ENCODE peak calls at places on chromosome 15, in six cellular contexts. R, C, U, G, A and S are unnamed samples. For H3K27me3, the result is how much of the 10 kb centered on the place peaks cover.

GRCh38 chr15:87874896-87875661 is 381.5 kb downstream of the NTRK3 start:
- DNase-seq in A (no peak), U (no peak), R (no peak), C (no peak), G (no peak), S (no peak)

GRCh38 chr15:50224606-50225005 is 40.9 kb downstream of the HDC start:
- DNase-seq in C (no peak), G (no peak), U (no peak), R (no peak), A (no peak), S (no peak)

GRCh38 chr15:93314245-93314644 is 225.2 kb upstream of the RGMA start:
- DNase-seq in G (no peak), U (no peak), R (no peak), C (no peak), A (no peak), S (no peak)

GRCh38 chr15:98155356-98155755 is 194.9 kb downstream of the ARRDC4 start:
- DNase-seq in U (no peak), R (no peak), A (no peak), C (no peak), G (no peak), S (no peak)

GRCh38 chr15:57537951-57538506 is 53.7 kb upstream of the MYZAP start:
- DNase-seq in A (no peak), U (no peak), R (no peak), C (no peak), G (peak), S (no peak)

GRCh38 chr15:101545548-101546505 is 56.3 kb upstream of the PCSK6 start:
- DNase-seq in U (no peak), A (no peak), C (no peak), R (no peak), G (no peak), S (no peak)

GRCh38 chr15:91625506-91625905 is 228.0 kb upstream of the SLCO3A1 start:
- DNase-seq in A (peak), U (no peak), R (no peak), G (no peak), C (no peak), S (no peak)

GRCh38 chr15:100869151-100869999 is 10.3 kb upstream of the ALDH1A3 start:
- DNase-seq in C (no peak), R (no peak), G (no peak), U (peak), A (no peak), S (no peak)

GRCh38 chr15:77354064-77354463 is 65.8 kb downstream of the PEAK1 start:
- DNase-seq in R (no peak), C (no peak), A (no peak), G (no peak), U (no peak), S (no peak)

GRCh38 chr15:85142324-85142723 is 160.7 kb downstream of the PDE8A start:
- DNase-seq in A (peak), U (peak), C (no peak), R (no peak), G (peak), S (no peak)

GRCh38 chr15:78358114-78358513 is 18.0 kb downstream of the CRABP1 start:
- DNase-seq in R (peak), A (no peak), C (no peak), U (no peak), G (no peak), S (no peak)

GRCh38 chr15:64246364-64247189 is 83.8 kb upstream of the PPIB start:
- DNase-seq in G (peak), U (peak), A (peak), C (no peak), R (no peak), S (peak)

GRCh38 chr15:73959012-73959581 is 32.8 kb downstream of the LOXL1 start:
- DNase-seq in R (no peak), U (no peak), A (no peak), C (no peak), G (no peak), S (no peak)

GRCh38 chr15:52284164-52284563 is 11.4 kb downstream of the MYO5C start:
- DNase-seq in U (no peak), G (no peak), A (no peak), R (no peak), C (no peak), S (no peak)

GRCh38 chr15:63063164-63063756 is 20.7 kb downstream of the TPM1 start:
- DNase-seq in C (no peak), A (no peak), R (no peak), U (no peak), G (peak), S (no peak)

GRCh38 chr15:98727115-98728040 is 79.0 kb downstream of the IGF1R start:
- DNase-seq in A (peak), C (peak), R (peak), G (peak), U (peak), S (no peak)

GRCh38 chr15:42796955-42797779 is 60.2 kb upstream of the CDAN1 start:
- DNase-seq in G (peak), R (no peak), C (no peak), A (no peak), U (no peak), S (no peak)

GRCh38 chr15:68821190-68821897 is 649 bp upstream of the ANP32A start:
- DNase-seq in C (peak), U (no peak), R (no peak), A (no peak), G (peak), S (no peak)

GRCh38 chr15:31280037-31280830 is 46.4 kb upstream of the KLF13 start:
- DNase-seq in U (no peak), G (no peak), C (peak), A (no peak), R (peak), S (no peak)

GRCh38 chr15:32818758-32819405 is 101.1 kb downstream of the GREM1 start:
- DNase-seq in U (no peak), G (no peak), R (no peak), A (peak), C (no peak), S (no peak)

GRCh38 chr15:69537888-69538287 is 85.3 kb downstream of the RPLP1 start:
- DNase-seq in A (no peak), U (no peak), C (no peak), G (no peak), R (no peak), S (no peak)

GRCh38 chr15:77557178-77557960 is 75.3 kb downstream of the LINGO1 start:
- DNase-seq in C (no peak), G (no peak), A (no peak), U (no peak), R (no peak), S (no peak)

GRCh38 chr15:36880226-36880912 is 220.0 kb downstream of the MEIS2 start:
- DNase-seq in R (no peak), G (no peak), C (no peak), A (no peak), U (no peak), S (no peak)

GRCh38 chr15:60620707-60621106 is 141.8 kb upstream of the ICE2 start:
- DNase-seq in C (no peak), U (no peak), G (no peak), A (no peak), R (peak), S (no peak)

GRCh38 chr15:62618432-62618831 is 424.1 kb upstream of the TPM1 start:
- DNase-seq in G (no peak), A (no peak), U (no peak), R (no peak), C (no peak), S (no peak)

GRCh38 chr15:101063891-101064794 is 145.0 kb downstream of the LRRK1 start:
- DNase-seq in A (no peak), C (no peak), R (peak), G (no peak), U (no peak), S (no peak)

GRCh38 chr15:68644088-68644904 is 65.5 kb downstream of the CORO2B start:
- DNase-seq in G (no peak), C (no peak), U (peak), R (no peak), A (no peak), S (no peak)

GRCh38 chr15:41474436-41474835 is 19.2 kb upstream of the ITPKA start:
- DNase-seq in R (no peak), G (no peak), A (no peak), U (no peak), C (no peak), S (no peak)

GRCh38 chr15:31483924-31484368 is 157.3 kb downstream of the KLF13 start:
- DNase-seq in C (no peak), U (no peak), R (no peak), A (no peak), G (no peak), S (no peak)

GRCh38 chr15:38678291-38678690 is 113.7 kb upstream of the RASGRP1 start:
- DNase-seq in U (no peak), R (no peak), C (no peak), A (no peak), G (no peak), S (no peak)

GRCh38 chr15:56901931-56902330 is 16.5 kb upstream of the TCF12 start:
- DNase-seq in A (no peak), G (no peak), C (no peak), U (no peak), R (no peak), S (no peak)

GRCh38 chr15:62844564-62845235 is 197.8 kb upstream of the TPM1 start:
- DNase-seq in A (no peak), G (no peak), C (no peak), U (no peak), R (no peak), S (no peak)

GRCh38 chr15:30065025-30065801 is 17.5 kb upstream of the GOLGA8J start:
- DNase-seq in R (no peak), G (no peak), C (no peak), A (peak), U (no peak), S (no peak)

GRCh38 chr15:84736375-84736774 is 12.0 kb upstream of the ZNF592 start:
- DNase-seq in A (no peak), C (peak), R (no peak), U (no peak), G (no peak), S (peak)

GRCh38 chr15:85800460-85801123 is 5.9 kb upstream of the KLHL25 start:
- DNase-seq in U (peak), G (no peak), C (no peak), A (peak), R (peak), S (no peak)

GRCh38 chr15:76993114-76993715 is 1.7 kb upstream of the PSTPIP1 start:
- DNase-seq in G (no peak), C (no peak), U (no peak), A (no peak), R (no peak), S (no peak)

GRCh38 chr15:26102988-26103387 is 239.9 kb upstream of the ATP10A start:
- DNase-seq in C (no peak), G (no peak), U (no peak), R (no peak), A (no peak), S (no peak)

GRCh38 chr15:25247418-25248030 is 191.3 kb downstream of the UBE3A start:
- DNase-seq in U (no peak), A (no peak), R (peak), G (no peak), C (no peak), S (no peak)

GRCh38 chr15:67147410-67147949 is 82.1 kb downstream of the SMAD3 start:
- DNase-seq in C (no peak), U (no peak), G (no peak), R (no peak), A (no peak), S (no peak)
- H3K4me3 ChIP-seq in C (no peak), U (peak), G (no peak), R (no peak), A (no peak), S (no peak)

DNA sequence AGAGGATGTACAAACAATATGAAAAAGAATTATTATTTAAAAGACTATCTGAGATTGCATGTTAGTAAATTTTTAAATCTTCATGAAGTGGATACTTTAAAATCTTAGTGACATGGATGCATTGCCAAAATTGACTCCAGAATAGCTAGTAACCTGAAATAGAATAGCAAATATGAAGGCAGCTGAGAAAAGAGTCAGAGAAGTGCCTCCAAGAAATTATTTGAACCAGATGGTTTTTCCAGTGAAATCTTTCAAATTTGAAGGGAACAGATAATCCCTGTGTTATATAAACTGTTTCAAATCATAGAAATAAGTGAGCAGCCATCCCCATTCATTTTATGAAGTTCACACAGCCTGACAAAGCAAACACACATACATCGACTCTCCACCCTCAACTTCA is 29.6 kb downstream of the FSIP1 start:
- DNase-seq in G (no peak), U (no peak), A (no peak), C (no peak), R (no peak), S (no peak)
- TF ChIP-seq CTCF in G (no peak), U (no peak), A (no peak), C (no peak), R (no peak), S (no peak)

GRCh38 chr15:40249477-40250303 is 10.8 kb downstream of the PAK6 start:
- DNase-seq in U (no peak), A (no peak), G (no peak), C (no peak), R (no peak), S (no peak)
- H3K27me3 ChIP-seq in U (under half), A (under half), G (under half), C (under half), R (under half), S (under half)

DNA sequence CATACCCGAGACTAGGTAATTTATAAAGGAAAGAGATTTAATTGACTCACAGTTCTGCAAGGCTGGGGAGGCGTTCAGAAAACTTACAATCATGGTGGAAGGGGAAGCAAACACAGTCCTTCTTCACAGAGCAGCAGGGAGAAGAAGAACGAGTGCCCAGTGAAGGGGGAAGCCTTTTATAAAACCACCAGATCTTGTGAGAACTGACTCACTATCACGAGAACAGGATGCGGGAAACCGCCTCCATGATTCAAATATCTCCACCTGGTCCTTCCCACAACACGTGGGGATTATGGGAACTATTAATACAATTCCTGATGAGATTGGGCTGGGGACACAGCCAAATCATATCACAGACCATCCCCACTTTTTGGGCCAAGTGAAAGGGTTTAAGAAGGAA is 58.8 kb upstream of the CTXND1 start:
- DNase-seq in R (no peak), U (no peak), A (no peak), G (no peak), C (no peak), S (no peak)
- H3K4me3 ChIP-seq in R (no peak), U (no peak), A (no peak), G (no peak), C (no peak), S (no peak)